ENCODE peak calls at places on chromosomes 16 and 17, in seven cellular contexts. O is H1, F is colonic mucosa, S is spleen, J is heart left ventricle, Q is astrocyte of the spinal cord, U is prostate gland. M is an unnamed sample.

GRCh38 chr17:79648181-79648831 is 37.5 kb upstream of the RBFOX3 start:
- DNase-seq in S (no peak), O (no peak), U (peak; percentile 1), J (no peak), Q (no peak), F (peak; percentile 4), M (no peak)

GRCh38 chr17:45381001-45381400 is 51.7 kb downstream of the ARHGAP27 start:
- DNase-seq in U (no peak), S (no peak), J (no peak), F (no peak), Q (no peak), O (no peak), M (no peak)

GRCh38 chr16:4847774-4848587 is 700 bp downstream of the UBN1 start:
- DNase-seq in S (peak; percentile 91), O (no peak), U (peak; percentile 53), F (peak; percentile 53), Q (peak; percentile 57), J (peak; percentile 72), M (no peak)

GRCh38 chr17:7552621-7553051 is 3.8 kb downstream of the TNFSF12 start:
- DNase-seq in J (no peak), F (no peak), S (peak; percentile 45), O (no peak), U (no peak), Q (no peak), M (no peak)

GRCh38 chr17:63881935-63882601 is at the start of gene GH2:
- DNase-seq in J (no peak), F (peak; percentile 38), O (no peak), Q (peak; percentile 13), S (peak; percentile 76), U (peak; percentile 10), M (peak; percentile 27)

GRCh38 chr16:19011169-19011731 is 27.5 kb downstream of the TMC7 start:
- DNase-seq in O (no peak), J (no peak), U (no peak), S (no peak), Q (no peak), F (no peak), M (no peak)

GRCh38 chr16:11624205-11624604 is 37.5 kb upstream of the LITAF start:
- DNase-seq in U (no peak), S (no peak), O (no peak), J (no peak), Q (no peak), F (no peak), M (no peak)

GRCh38 chr16:68231384-68232136 is 4.4 kb downstream of the ESRP2 start:
- DNase-seq in S (no peak), J (no peak), O (no peak), U (no peak), Q (no peak), F (no peak), M (no peak)

GRCh38 chr17:63537991-63538692 is 12.1 kb upstream of the DCAF7 start:
- DNase-seq in Q (no peak), J (no peak), U (no peak), O (no peak), S (no peak), F (no peak), M (no peak)

GRCh38 chr16:29308644-29309546 is 97.6 kb downstream of the NPIPB11 start:
- DNase-seq in J (no peak), Q (no peak), F (no peak), O (no peak), S (peak; percentile 56), U (no peak), M (no peak)

GRCh38 chr17:61402978-61403845 is 3.6 kb downstream of the TBX2 start:
- DNase-seq in J (peak; percentile 47), S (peak; percentile 66), U (no peak), Q (no peak), O (no peak), F (no peak), M (no peak)

GRCh38 chr17:64016248-64016784 is 4.1 kb downstream of the ICAM2 start:
- DNase-seq in O (no peak), U (no peak), Q (no peak), F (peak; percentile 16), S (no peak), J (no peak), M (no peak)

GRCh38 chr17:48893646-48894508 is 1.3 kb downstream of the ATP5MC1 start:
- DNase-seq in J (no peak), O (no peak), S (peak; percentile 46), U (no peak), Q (no peak), F (no peak), M (no peak)

GRCh38 chr17:64406321-64407200 is 15.9 kb upstream of the PECAM1 start:
- DNase-seq in J (no peak), O (no peak), U (no peak), Q (no peak), F (no peak), S (peak; percentile 73), M (no peak)

GRCh38 chr17:77530591-77530990 is 389.8 kb downstream of the SEC14L1 start:
- DNase-seq in O (no peak), S (peak; percentile 6), Q (no peak), F (no peak), U (no peak), J (no peak), M (no peak)

GRCh38 chr17:60472449-60472848 is 50.2 kb downstream of the CHCT1 start:
- DNase-seq in J (no peak), O (no peak), Q (no peak), U (no peak), S (no peak), F (no peak), M (no peak)

GRCh38 chr17:2405247-2405926 is 4.5 kb upstream of the MNT start:
- DNase-seq in U (no peak), O (no peak), Q (peak; percentile 86), J (no peak), S (no peak), F (peak; percentile 26), M (no peak)

GRCh38 chr16:86567701-86568571 is 1.3 kb downstream of the FOXC2 start:
- DNase-seq in F (no peak), S (peak; percentile 69), O (no peak), Q (peak; percentile 75), U (no peak), J (no peak), M (no peak)

GRCh38 chr16:86566601-86566965 is at the start of gene FOXC2:
- DNase-seq in U (peak; percentile 44), F (peak; percentile 70), J (peak; percentile 92), Q (peak; percentile 98), O (no peak), S (peak; percentile 79), M (peak; percentile 65)

GRCh38 chr16:86565181-86565631 is 1.4 kb upstream of the FOXC2 start:
- DNase-seq in O (no peak), S (no peak), F (no peak), U (no peak), J (no peak), Q (peak; percentile 61), M (no peak)

GRCh38 chr16:86566966-86567700 is 504 bp downstream of the FOXC2 start:
- DNase-seq in J (no peak), F (no peak), U (no peak), O (no peak), S (peak; percentile 71), Q (peak; percentile 88), M (no peak)

GRCh38 chr16:86565644-86566511 is 751 bp upstream of the FOXC2 start:
- DNase-seq in U (no peak), J (no peak), Q (no peak), S (peak; percentile 68), O (no peak), F (no peak), M (no peak)
- H3K4me3 ChIP-seq in U (no peak overlapping the region), J (peak overlapping the region; percentile 65), Q (peak overlapping the region; percentile 99), S (no peak overlapping the region), O (peak overlapping the region; percentile 3), F (no peak overlapping the region), M (peak overlapping the region; percentile 71)

DNA sequence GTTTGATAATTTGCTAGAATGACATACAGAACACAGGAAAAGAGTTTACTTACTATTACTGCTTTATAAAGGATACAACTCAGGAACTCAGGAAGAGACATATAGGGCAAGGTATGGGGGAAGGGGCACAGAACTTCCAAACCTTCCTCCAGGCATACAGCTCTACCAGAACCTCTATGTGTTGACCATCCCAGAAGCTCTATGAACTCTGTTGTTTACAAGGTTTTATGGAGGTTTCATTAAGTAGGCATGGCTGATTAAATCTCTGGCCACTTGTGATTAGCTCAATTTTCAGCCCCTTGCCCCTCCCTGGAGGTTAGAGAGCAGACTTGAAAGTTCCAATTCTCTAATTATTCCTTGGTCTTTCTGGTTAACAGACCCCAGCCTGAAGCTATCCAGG is 60.2 kb upstream of the C17orf78 start:
- DNase-seq in S (no peak), J (no peak), O (no peak), U (no peak), F (no peak), Q (no peak), M (no peak)
- H3K4me3 ChIP-seq in S (no peak overlapping the region), J (no peak overlapping the region), O (no peak overlapping the region), U (no peak overlapping the region), F (no peak overlapping the region), Q (no peak overlapping the region), M (no peak overlapping the region)

DNA sequence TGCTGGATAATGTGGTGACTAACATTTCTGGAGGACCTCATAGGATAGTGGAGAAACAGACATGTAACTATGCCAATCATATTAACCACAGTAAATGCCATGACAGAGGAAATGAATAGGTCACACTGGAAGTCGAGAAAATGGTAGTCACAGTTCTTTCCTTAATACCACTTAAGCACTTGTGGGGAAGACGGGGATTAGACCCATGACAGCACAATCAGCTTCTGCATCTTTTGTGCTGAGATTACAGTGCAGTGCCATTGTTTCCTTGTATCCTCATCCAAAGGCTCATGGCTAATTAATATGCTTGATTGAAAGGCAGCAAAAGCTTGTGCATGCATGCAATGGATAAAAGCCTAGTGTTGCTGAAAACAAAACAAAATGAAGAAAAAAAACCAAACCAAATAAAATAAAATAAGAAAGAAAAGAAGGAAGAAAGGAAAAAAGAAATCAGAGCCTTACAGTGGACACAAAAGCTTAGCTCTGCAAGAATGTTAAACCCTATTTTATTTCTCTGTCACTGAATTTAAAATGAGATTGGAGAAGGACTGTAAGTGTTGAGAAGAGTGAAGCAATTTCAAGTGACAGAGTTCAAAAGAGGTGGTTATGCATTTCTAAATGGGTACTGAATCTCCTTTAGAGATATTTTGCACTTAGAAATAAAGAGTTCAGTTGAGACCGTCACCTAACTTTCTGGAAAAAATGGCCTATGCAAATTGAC is 1011.9 kb downstream of the CDH8 start:
- DNase-seq in S (no peak), F (no peak), O (no peak), J (no peak), Q (no peak), U (no peak), M (no peak)
- H3K4me3 ChIP-seq in S (no peak overlapping the region), F (no peak overlapping the region), O (no peak overlapping the region), J (no peak overlapping the region), Q (no peak overlapping the region), U (no peak overlapping the region), M (no peak overlapping the region)

GRCh38 chr17:47733414-47734288 is 615 bp downstream of the TBX21 start:
- DNase-seq in S (peak; percentile 80), Q (no peak), J (no peak), U (no peak), O (no peak), F (no peak), M (no peak)

GRCh38 chr17:47735536-47736011 is 2.5 kb downstream of the TBX21 start:
- DNase-seq in O (no peak), F (no peak), Q (no peak), S (peak; percentile 76), U (no peak), J (no peak), M (no peak)

GRCh38 chr17:47733047-47733413 is at the start of gene TBX21:
- DNase-seq in F (peak; percentile 59), U (peak; percentile 41), J (peak; percentile 66), Q (no peak), S (peak; percentile 97), O (no peak), M (no peak)

GRCh38 chr17:47736501-47737211 is 3.6 kb downstream of the TBX21 start:
- DNase-seq in Q (no peak), U (no peak), J (no peak), F (no peak), S (peak; percentile 53), O (no peak), M (no peak)

GRCh38 chr17:47735139-47735464 is 2.1 kb downstream of the TBX21 start:
- DNase-seq in U (no peak), Q (no peak), S (no peak), F (no peak), J (no peak), O (no peak), M (no peak)
- H3K4me3 ChIP-seq in U (no peak overlapping the region), Q (no peak overlapping the region), S (peak overlapping the region; percentile 58), F (peak overlapping the region; percentile 2), J (no peak overlapping the region), O (no peak overlapping the region), M (no peak overlapping the region)